ENCODE peak calls at places on chromosomes 16 and 17, in eight cellular contexts. S, O, U, X, K, Q, F and M are unnamed samples.

GRCh38 chr17:751269-752001 is 629 bp downstream of the GEMIN4 start:
- DNase-seq in S (no peak), O (no peak), U (peak; percentile 62), X (peak; percentile 45), K (peak; percentile 23), Q (no peak), F (no peak), M (peak; percentile 51)

GRCh38 chr17:28841901-28842281 is 699 bp downstream of the FAM222B start:
- DNase-seq in S (no peak), O (no peak), U (no peak), X (no peak), K (peak; percentile 45), Q (no peak), F (no peak), M (peak; percentile 15)

GRCh38 chr17:12987120-12987519 is 30.7 kb downstream of the ELAC2 start:
- DNase-seq in S (no peak), O (no peak), U (no peak), X (no peak), K (no peak), Q (no peak), F (no peak), M (peak; percentile 42)

GRCh38 chr16:66007717-66008116 is 358.8 kb upstream of the CDH5 start:
- DNase-seq in S (no peak), O (no peak), U (no peak), X (peak; percentile 93), K (no peak), Q (no peak), F (no peak), M (no peak)

GRCh38 chr16:81480856-81481821 is 36.5 kb downstream of the CMIP start:
- DNase-seq in S (no peak), O (no peak), U (no peak), X (peak; percentile 22), K (peak; percentile 83), Q (peak; percentile 94), F (peak; percentile 97), M (peak; percentile 79)

GRCh38 chr17:28950017-28950751 is 1.1 kb downstream of the PHF12 start:
- DNase-seq in S (no peak), O (no peak), U (peak; percentile 64), X (peak; percentile 39), K (peak; percentile 34), Q (peak; percentile 25), F (no peak), M (peak; percentile 59)

GRCh38 chr16:4358831-4359561 is 7.9 kb upstream of the PAM16 start:
- DNase-seq in S (no peak), O (no peak), U (peak; percentile 58), X (no peak), K (peak; percentile 80), Q (peak; percentile 53), F (no peak), M (peak; percentile 93)

GRCh38 chr16:12507366-12507765 is 296.3 kb downstream of the CPPED1 start:
- DNase-seq in S (no peak), O (no peak), U (no peak), X (peak; percentile 41), K (no peak), Q (no peak), F (no peak), M (no peak)

GRCh38 chr17:41547921-41548843 is 20.1 kb upstream of the KRT19 start:
- DNase-seq in S (no peak), O (peak; percentile 96), U (peak; percentile 95), X (peak; percentile 98), K (peak; percentile 43), Q (no peak), F (no peak), M (peak; percentile 67)

GRCh38 chr17:74212262-74212912 is 984 bp upstream of the TTYH2 start:
- DNase-seq in S (no peak), O (no peak), U (no peak), X (no peak), K (peak; percentile 45), Q (no peak), F (no peak), M (no peak)

GRCh38 chr17:8420041-8420934 is 15.4 kb upstream of the NDEL1 start:
- DNase-seq in S (no peak), O (no peak), U (peak; percentile 85), X (peak; percentile 52), K (peak; percentile 78), Q (peak; percentile 97), F (no peak), M (peak; percentile 72)

GRCh38 chr16:27599606-27600005 is 49.7 kb downstream of the KATNIP start:
- DNase-seq in S (no peak), O (no peak), U (no peak), X (no peak), K (no peak), Q (no peak), F (no peak), M (no peak)

GRCh38 chr16:20409398-20410152 is at the start of gene ACSM5:
- DNase-seq in S (no peak), O (no peak), U (no peak), X (no peak), K (no peak), Q (peak; percentile 62), F (no peak), M (no peak)

GRCh38 chr16:85673529-85674417 is 15.0 kb downstream of the GINS2 start:
- DNase-seq in S (no peak), O (no peak), U (no peak), X (peak; percentile 75), K (no peak), Q (no peak), F (no peak), M (peak; percentile 78)

DNA sequence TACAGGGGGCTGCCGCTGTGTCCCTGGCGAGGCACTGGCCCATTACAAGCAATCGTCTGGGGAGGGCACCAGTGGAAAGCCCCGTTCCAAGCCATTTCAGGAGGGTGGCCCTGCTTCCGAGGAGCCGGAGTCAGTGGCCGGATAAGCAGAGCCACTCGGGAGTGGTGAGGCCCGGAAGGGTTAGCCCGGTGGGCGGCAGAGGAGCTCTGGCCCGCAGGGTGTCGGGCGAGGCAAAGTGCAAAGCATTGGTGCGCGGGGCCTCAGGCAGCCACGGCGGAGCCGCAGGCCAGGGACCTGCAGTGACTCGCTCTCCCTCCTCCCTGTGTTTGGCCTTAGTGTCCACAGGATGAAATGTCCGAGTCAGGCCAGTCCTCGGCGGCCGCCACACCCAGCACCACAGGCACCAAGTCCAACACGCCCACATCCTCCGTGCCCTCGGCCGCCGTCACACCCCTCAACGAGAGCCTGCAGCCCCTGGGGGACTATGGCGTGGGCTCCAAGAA is 24.6 kb downstream of the NME3 start:
- DNase-seq in S (no peak), O (no peak), U (peak; percentile 61), X (no peak), K (no peak), Q (no peak), F (no peak), M (no peak)
- TF ChIP-seq RAD21 in S (no peak), O (no peak), U (no peak), X (no peak), K (no peak), Q (no peak), F (no peak), M (no peak)

DNA sequence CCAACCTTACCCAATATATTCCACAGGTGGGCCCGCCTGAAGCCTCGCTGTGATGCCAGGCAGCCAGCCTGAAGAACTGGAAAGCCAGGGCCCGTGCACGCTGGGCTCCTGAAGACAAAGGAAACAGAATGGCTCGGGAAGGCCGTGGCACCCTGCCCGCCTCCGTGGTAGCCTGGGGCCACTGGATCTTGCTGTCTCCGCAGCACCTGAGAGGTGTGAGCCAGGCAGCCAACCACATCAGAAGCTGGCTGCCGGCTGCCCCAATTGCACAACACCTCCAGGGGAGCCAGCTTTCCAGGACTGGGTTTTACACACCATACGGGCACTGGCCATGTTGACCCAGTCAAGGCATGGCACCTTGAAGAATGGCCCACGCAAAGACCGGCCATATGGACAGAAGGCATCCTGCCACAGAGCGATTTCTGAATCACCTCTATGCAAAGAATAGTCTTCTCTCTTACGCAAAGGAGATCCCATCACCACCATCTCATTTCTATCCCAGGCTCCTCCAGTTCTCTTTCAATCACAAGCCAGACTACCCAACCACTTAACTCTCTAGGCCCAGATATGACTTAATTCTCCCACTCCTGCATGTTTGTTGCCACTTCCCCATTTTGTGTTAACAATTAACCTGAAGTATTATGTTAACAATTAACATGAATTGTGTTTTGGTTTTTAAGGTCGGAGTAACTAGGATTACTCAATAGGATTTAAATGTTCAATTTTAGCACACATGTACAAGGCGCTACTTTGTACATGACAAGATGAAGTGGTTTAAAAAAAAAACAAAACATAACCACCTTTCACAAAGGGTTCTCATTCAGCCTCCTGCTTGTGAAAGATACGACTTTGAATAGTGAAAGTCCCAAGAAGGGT is 32.1 kb downstream of the ZFHX3 start:
- DNase-seq in S (no peak), O (peak; percentile 66), U (peak; percentile 37), X (no peak), K (no peak), Q (peak; percentile 91), F (peak; percentile 83), M (no peak)
- TF ChIP-seq RAD21 in S (no peak), O (peak; percentile 23), U (no peak), X (no peak), K (no peak), Q (peak; percentile 38), F (no peak), M (no peak)

DNA sequence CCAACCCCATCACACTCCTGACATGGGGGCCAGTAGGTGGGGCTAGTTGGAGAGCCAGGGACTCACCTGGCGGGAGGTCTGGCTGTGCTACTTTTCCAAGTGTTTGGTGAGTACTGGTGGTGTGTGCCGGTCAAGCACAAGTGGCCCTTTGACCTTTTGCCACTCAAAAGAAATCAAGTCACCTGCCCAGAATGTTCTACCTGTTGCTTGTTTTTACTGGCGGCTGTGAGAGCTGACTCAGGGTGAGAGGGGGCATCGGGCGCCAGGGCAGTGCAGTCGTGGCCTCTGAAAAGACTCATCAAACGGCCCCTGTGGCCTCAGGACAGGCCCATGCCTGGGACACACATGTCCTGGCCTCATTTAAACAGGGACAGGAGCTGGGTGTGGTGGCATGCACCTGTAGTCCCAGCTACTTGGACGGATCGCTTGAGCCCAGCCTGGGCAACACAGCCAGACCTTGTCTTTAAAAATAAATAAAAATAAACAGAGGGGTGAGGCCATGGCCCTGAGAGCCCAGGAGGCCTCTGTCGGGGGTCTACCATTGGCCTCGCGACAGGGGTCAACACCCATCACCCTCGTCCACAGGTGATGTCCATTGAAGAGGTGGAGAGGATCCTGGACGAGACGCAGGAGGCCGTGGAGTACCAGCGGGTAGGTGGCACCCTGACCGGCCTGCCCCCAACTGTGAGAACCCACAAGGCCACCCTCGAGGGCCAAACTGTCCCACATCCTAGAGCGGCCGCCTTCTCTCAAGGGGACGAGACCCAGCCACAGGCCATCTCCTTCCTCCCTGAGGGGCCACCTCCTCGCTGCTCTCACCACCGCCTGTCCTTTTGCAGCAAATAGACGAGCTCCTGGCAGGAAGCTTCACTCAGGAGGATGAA is 5.0 kb downstream of the CHMP6 start:
- DNase-seq in S (no peak), O (no peak), U (no peak), X (no peak), K (no peak), Q (no peak), F (no peak), M (peak; percentile 25)
- TF ChIP-seq RAD21 in S (no peak), O (no peak), U (no peak), X (no peak), K (no peak), Q (no peak), F (no peak), M (no peak)

GRCh38 chr16:30802971-30803370 is 16.0 kb upstream of the ZNF629 start:
- DNase-seq in S (no peak), O (no peak), U (no peak), X (no peak), K (no peak), Q (no peak), F (no peak), M (no peak)

GRCh38 chr16:30793508-30794069 is 6.6 kb upstream of the ZNF629 start:
- DNase-seq in S (no peak), O (no peak), U (no peak), X (no peak), K (no peak), Q (no peak), F (no peak), M (no peak)

GRCh38 chr16:30794634-30795033 is 7.6 kb upstream of the ZNF629 start:
- DNase-seq in S (no peak), O (no peak), U (no peak), X (no peak), K (peak; percentile 7), Q (no peak), F (no peak), M (no peak)

GRCh38 chr16:30797670-30798309 is 10.8 kb upstream of the ZNF629 start:
- DNase-seq in S (no peak), O (no peak), U (peak; percentile 51), X (no peak), K (peak; percentile 28), Q (peak; percentile 45), F (no peak), M (no peak)
- TF ChIP-seq RAD21 in S (peak; percentile 29), O (peak; percentile 20), U (no peak), X (no peak), K (no peak), Q (no peak), F (no peak), M (no peak)